ENCODE peak calls at places on chromosomes 5 and 9, in eight cellular contexts. G, C, N, D, Z, S, E and H are unnamed samples.

GRCh38 chr9:101791938-101792337 is 53.5 kb upstream of the GRIN3A start:
- DNase-seq in S (no peak), Z (peak), E (peak), G (no peak), N (no peak), C (no peak), D (no peak), H (no peak)

GRCh38 chr5:147786115-147786514 is 3.6 kb upstream of the JAKMIP2 start:
- DNase-seq in S (no peak), Z (no peak), C (no peak), N (no peak), G (no peak), D (no peak), E (no peak), H (no peak)

GRCh38 chr5:57386958-57387357 is 95.7 kb downstream of the ACTBL2 start:
- DNase-seq in C (no peak), N (no peak), Z (no peak), D (no peak), G (no peak), E (peak), S (no peak), H (no peak)

GRCh38 chr5:175003531-175003930 is 279.1 kb downstream of the MSX2 start:
- DNase-seq in Z (no peak), D (no peak), E (peak), S (no peak), G (no peak), N (no peak), C (no peak), H (no peak)

GRCh38 chr5:109479260-109479860 is 69.6 kb upstream of the PJA2 start:
- DNase-seq in Z (peak), N (no peak), E (peak), D (no peak), G (no peak), S (no peak), C (no peak), H (no peak)

GRCh38 chr5:122330881-122331280 is 18.8 kb downstream of the SNCAIP start:
- DNase-seq in C (no peak), N (peak), S (no peak), Z (no peak), G (no peak), D (no peak), E (no peak), H (no peak)

GRCh38 chr9:81082251-81082650 is 607.1 kb downstream of the TLE1 start:
- DNase-seq in Z (no peak), D (no peak), G (no peak), S (no peak), E (peak), C (no peak), N (no peak), H (no peak)

GRCh38 chr5:117888688-117889087 is 1099.7 kb downstream of the DTWD2 start:
- DNase-seq in D (no peak), S (no peak), E (no peak), N (no peak), G (no peak), Z (peak), C (no peak), H (no peak)

GRCh38 chr9:127555830-127556820 is 56.0 kb upstream of the STXBP1 start:
- DNase-seq in D (no peak), C (no peak), E (peak), G (peak), N (no peak), Z (peak), S (peak), H (peak)

GRCh38 chr5:168472329-168472728 is 13.9 kb upstream of the RARS1 start:
- DNase-seq in S (no peak), N (no peak), G (no peak), D (no peak), C (no peak), Z (no peak), E (peak), H (no peak)

GRCh38 chr9:125763373-125763772 is 16.2 kb downstream of the PBX3 start:
- DNase-seq in G (no peak), E (peak), N (peak), Z (no peak), D (peak), S (no peak), C (no peak), H (no peak)

GRCh38 chr9:126777733-126778132 is 27.1 kb upstream of the ZBTB43 start:
- DNase-seq in D (no peak), C (no peak), S (no peak), N (no peak), Z (no peak), G (no peak), E (no peak), H (no peak)

GRCh38 chr5:34749431-34749872 is 89.5 kb upstream of the TTC23L start:
- DNase-seq in E (no peak), C (no peak), S (no peak), D (no peak), Z (no peak), N (no peak), G (no peak), H (no peak)

GRCh38 chr5:448061-448765 is 5.2 kb downstream of the EXOC3 start:
- DNase-seq in Z (no peak), N (no peak), D (no peak), G (no peak), S (no peak), C (peak), E (no peak), H (no peak)

GRCh38 chr5:173767580-173768266 is 120.4 kb upstream of the CPEB4 start:
- DNase-seq in G (no peak), S (no peak), C (no peak), D (no peak), Z (no peak), E (no peak), N (no peak), H (no peak)

GRCh38 chr5:26833596-26833995 is 204.8 kb downstream of the CDH9 start:
- DNase-seq in C (no peak), E (peak), S (no peak), Z (no peak), N (no peak), G (no peak), D (no peak), H (no peak)

GRCh38 chr5:116002116-116002906 is 30.0 kb upstream of the ARL14EPL start:
- DNase-seq in C (no peak), N (no peak), G (no peak), D (no peak), Z (no peak), E (peak), S (no peak), H (no peak)

GRCh38 chr9:113956901-113957777 is 81.0 kb downstream of the ZNF618 start:
- DNase-seq in E (no peak), N (no peak), D (no peak), S (no peak), G (no peak), Z (no peak), C (no peak), H (no peak)

GRCh38 chr5:558326-558725 is 34.1 kb upstream of the SLC9A3 start:
- DNase-seq in N (no peak), C (no peak), Z (no peak), E (no peak), S (no peak), D (no peak), G (no peak), H (no peak)

GRCh38 chr5:52999357-52999949 is 10.3 kb downstream of the ITGA2 start:
- DNase-seq in D (no peak), Z (no peak), N (no peak), C (no peak), S (no peak), G (no peak), E (peak), H (no peak)

GRCh38 chr5:132204330-132204729 is 23.3 kb downstream of the P4HA2 start:
- DNase-seq in N (no peak), G (no peak), Z (no peak), C (no peak), S (no peak), D (no peak), E (no peak), H (no peak)

GRCh38 chr9:70260007-70260443 is 1.2 kb downstream of the SMC5 start:
- DNase-seq in C (peak), N (no peak), D (no peak), E (no peak), Z (no peak), G (no peak), S (no peak), H (no peak)